ENCODE peak calls at places on chromosome 12, in ten cellular contexts. L, N, P, C, O, B, R, G, D and E are unnamed samples.
A peak's percentile ranks its signal among the peaks of the same experiment; 100 is the strongest.

GRCh38 chr12:94372379-94372930 is 87.2 kb downstream of the CEP83 start:
- DNase-seq in L (no peak), D (no peak), C (no peak), R (no peak), P (no peak), B (no peak), G (no peak), N (no peak), O (no peak), E (no peak)

GRCh38 chr12:93714382-93714781 is 37.2 kb downstream of the CRADD start:
- DNase-seq in L (no peak), G (no peak), N (no peak), R (no peak), O (no peak), C (no peak), D (no peak), P (no peak), B (no peak), E (no peak)

GRCh38 chr12:38905480-38906351 is at the start of gene CPNE8:
- DNase-seq in O (no peak), P (peak; percentile 90), G (no peak), C (peak; percentile 89), B (peak; percentile 33), L (peak; percentile 80), R (peak; percentile 11), D (peak; percentile 93), N (peak; percentile 4), E (no peak)

GRCh38 chr12:6563448-6564050 is 4.5 kb downstream of the NOP2 start:
- DNase-seq in B (peak; percentile 68), L (peak; percentile 70), N (peak; percentile 68), D (peak; percentile 75), C (peak; percentile 60), P (peak; percentile 93), O (no peak), R (peak; percentile 76), G (peak; percentile 73), E (peak; percentile 69)

GRCh38 chr12:130916251-130916911 is 37.3 kb upstream of the ADGRD1 start:
- DNase-seq in C (peak; percentile 71), O (no peak), L (peak; percentile 81), N (peak; percentile 87), P (peak; percentile 86), D (peak; percentile 74), B (peak; percentile 29), R (no peak), G (peak; percentile 62), E (no peak)

GRCh38 chr12:50070314-50071060 is 13.1 kb downstream of the ASIC1 start:
- DNase-seq in B (peak; percentile 75), G (peak; percentile 66), P (peak; percentile 96), D (peak; percentile 86), R (peak; percentile 71), C (peak; percentile 93), O (peak; percentile 69), L (peak; percentile 90), N (peak; percentile 88), E (peak; percentile 84)

GRCh38 chr12:40711121-40711520 is 18.9 kb downstream of the CNTN1 start:
- DNase-seq in N (no peak), G (no peak), O (no peak), P (no peak), C (no peak), L (no peak), D (no peak), B (no peak), R (no peak), E (no peak)

GRCh38 chr12:65823481-65824313 is 586 bp upstream of the HMGA2 start:
- DNase-seq in L (peak; percentile 86), O (peak; percentile 62), R (no peak), N (peak; percentile 74), C (peak; percentile 77), D (peak; percentile 69), P (peak; percentile 89), G (no peak), B (peak; percentile 39), E (no peak)

DNA sequence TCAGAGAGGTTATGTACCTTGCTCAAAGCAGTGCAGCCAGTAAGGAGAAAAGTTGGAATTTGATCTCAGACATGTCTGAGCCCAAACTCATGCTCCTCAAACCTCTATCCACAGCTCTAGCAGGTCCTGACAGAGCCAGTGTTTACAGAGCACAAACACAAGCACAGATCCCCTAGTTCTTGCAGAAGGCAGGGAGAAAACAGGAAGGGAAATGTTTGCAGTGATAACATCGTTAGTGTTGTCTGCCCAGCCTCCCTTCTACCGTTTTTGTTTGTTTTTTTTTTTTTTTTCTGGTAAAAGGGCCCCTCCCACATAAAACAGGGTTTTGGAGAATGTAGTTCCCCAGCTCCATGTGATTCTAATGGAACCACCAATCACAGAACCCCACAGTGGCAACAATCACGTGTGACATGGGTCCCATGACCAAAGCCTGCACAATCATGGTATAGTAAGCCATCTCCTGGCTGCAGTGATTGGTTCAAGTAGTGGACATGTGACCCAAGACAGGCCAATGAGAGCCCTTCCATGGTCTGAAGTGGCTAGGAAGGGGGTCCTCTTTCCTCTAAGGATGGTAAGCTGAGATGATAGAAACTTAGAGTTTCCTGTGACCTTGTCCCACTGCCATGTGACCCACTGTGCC is 513.4 kb downstream of the MED13L start:
- DNase-seq in D (no peak), R (no peak), N (no peak), B (no peak), P (no peak), L (peak; percentile 35), G (no peak), O (peak; percentile 79), C (no peak), E (no peak)
- TF ChIP-seq CTCF in D (no peak), R (no peak), N (no peak), B (no peak), P (no peak), L (no peak), G (no peak), O (no peak), C (no peak), E (no peak)

GRCh38 chr12:114943601-114944000 is 259.6 kb upstream of the TBX3 start:
- DNase-seq in L (no peak), D (no peak), R (no peak), B (no peak), O (no peak), N (no peak), G (no peak), C (no peak), P (peak; percentile 4), E (no peak)

GRCh38 chr12:114935658-114936057 is 251.7 kb upstream of the TBX3 start:
- DNase-seq in P (peak; percentile 47), L (no peak), R (no peak), O (no peak), D (no peak), N (peak; percentile 27), B (no peak), C (no peak), G (no peak), E (no peak)

GRCh38 chr12:114936148-114937099 is 252.4 kb upstream of the TBX3 start:
- DNase-seq in C (peak; percentile 32), P (peak; percentile 34), D (no peak), N (no peak), O (no peak), R (no peak), L (no peak), B (no peak), G (no peak), E (no peak)

GRCh38 chr12:114933428-114934160 is 249.6 kb upstream of the TBX3 start:
- DNase-seq in C (peak; percentile 72), P (peak; percentile 44), N (no peak), G (no peak), D (no peak), O (no peak), R (no peak), B (no peak), L (peak; percentile 44), E (no peak)

DNA sequence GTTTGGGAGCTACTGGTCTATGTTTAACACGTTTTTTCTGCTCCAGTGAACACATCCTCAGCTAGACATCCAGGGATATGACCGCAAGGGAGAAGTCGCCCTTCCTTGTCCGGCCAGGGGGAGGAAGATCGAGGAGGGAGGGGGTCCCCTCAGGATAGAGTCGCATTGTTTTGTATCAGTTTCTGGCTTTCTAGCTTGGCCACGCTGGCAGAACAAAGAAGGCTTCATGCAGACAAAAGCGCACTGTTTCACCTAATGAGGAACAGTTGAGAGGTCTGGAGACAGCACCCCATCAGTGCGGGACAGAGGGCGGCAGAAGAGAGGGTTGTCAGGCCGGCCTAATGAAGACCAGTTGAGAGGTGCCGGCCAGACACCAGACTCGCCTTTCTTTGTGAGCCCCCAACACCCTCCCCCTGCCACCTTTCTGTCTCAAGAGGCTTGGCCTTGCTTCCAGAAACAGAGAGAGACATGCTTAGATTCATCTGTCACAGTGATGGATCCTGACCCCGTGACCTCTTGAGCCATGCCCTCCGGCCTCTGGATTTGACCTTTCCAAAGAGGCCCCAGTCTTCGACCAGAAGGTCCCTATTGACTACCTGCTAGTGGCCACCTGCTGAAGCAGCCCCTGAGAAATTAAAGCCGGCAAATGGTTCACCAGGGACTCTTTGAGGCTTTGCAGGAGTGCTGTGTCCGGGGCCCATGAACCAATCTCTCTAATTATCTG is 254.7 kb upstream of the TBX3 start:
- DNase-seq in B (no peak), N (no peak), R (no peak), L (no peak), O (no peak), G (no peak), P (no peak), C (no peak), D (no peak), E (no peak)
- TF ChIP-seq CTCF in B (no peak), N (no peak), R (no peak), L (no peak), O (no peak), G (no peak), P (no peak), C (no peak), D (no peak), E (no peak)

DNA sequence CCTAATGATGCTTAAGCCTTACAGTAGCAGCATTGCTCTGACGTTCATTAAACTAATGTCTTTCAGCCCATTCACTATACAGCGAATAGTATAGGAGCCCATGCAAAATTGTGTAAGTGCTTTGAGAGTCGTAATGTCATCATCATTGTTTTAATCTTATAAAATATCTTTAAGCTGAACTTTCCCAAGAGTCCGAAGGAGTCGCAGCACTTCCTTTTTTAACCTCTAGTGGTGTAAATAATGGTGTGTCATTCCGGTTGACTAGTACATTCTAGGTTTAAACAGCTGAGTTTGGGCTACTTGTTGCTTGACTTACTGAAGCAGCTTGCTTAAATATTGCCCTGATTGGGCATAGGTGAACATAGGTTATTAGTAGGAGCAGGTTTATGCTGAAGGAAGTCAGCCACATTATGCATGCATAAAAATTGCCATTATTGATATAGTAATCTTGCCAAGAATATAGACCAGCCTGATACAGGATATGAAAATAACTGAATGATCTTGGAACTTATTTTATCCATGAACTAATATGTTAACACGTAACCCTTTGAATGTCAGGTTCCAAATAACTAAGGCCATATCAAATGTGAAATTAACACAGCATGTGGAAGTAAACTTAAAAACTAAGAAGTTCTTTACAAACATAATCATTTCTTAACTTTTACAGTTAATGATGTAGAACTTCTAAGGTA is 2.6 kb downstream of the WNK1 start:
- DNase-seq in R (peak; percentile 13), L (peak; percentile 48), P (no peak), N (peak; percentile 81), B (no peak), O (peak; percentile 26), G (no peak), D (no peak), C (peak; percentile 66), E (no peak)
- TF ChIP-seq CTCF in R (peak; percentile 45), L (peak; percentile 41), P (peak; percentile 82), N (no peak), B (peak; percentile 62), O (no peak), G (peak; percentile 59), D (peak; percentile 48), C (peak; percentile 43), E (peak; percentile 70)

DNA sequence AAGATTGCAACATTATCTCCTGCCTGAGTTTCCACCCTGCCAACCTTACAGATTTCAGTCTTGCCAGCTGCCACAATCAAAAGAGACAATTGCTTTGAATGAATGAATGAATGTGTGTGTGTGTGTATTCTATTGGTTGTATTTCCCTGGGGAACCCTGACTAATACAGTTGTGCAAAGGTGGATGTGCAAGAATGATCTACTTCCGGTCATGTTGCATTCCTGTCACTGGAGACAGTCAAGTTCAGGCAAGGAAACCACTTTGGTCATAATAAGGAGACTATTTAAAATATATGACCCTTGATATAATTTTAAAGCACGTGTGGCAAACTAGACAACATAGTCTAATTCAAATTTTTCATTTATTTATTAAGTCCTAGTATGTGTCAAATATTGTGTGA is 13.1 kb downstream of the RERG start:
- DNase-seq in D (no peak), G (no peak), C (peak; percentile 75), L (no peak), B (no peak), N (peak; percentile 6), P (no peak), R (no peak), O (no peak), E (no peak)
- TF ChIP-seq CTCF in D (peak; percentile 28), G (no peak), C (peak; percentile 47), L (peak; percentile 33), B (peak; percentile 65), N (no peak), P (peak; percentile 89), R (no peak), O (peak; percentile 12), E (no peak)